ENCODE peak calls at places on chromosomes 3 and 15, in eight cellular contexts. G, V, U, R, Y, W, S and F are unnamed samples. For H3K36me3 and H3K4me1, the result is how much of the 10 kb centered on the place peaks cover.

GRCh38 chr3:136631424-136631823 is 120.8 kb downstream of the STAG1 start:
- DNase-seq in G (no peak), V (no peak), U (no peak), R (no peak), Y (no peak), W (no peak), S (no peak), F (no peak)

GRCh38 chr3:182921665-182922355 is 58.5 kb downstream of the DCUN1D1 start:
- DNase-seq in G (no peak), V (no peak), U (no peak), R (no peak), Y (no peak), W (no peak), S (no peak), F (no peak)

GRCh38 chr15:37014137-37014536 is 86.2 kb downstream of the MEIS2 start:
- DNase-seq in G (no peak), V (no peak), U (peak), R (no peak), Y (no peak), W (no peak), S (no peak), F (no peak)

GRCh38 chr3:124714218-124714853 is 15.9 kb upstream of the UMPS start:
- DNase-seq in G (no peak), V (no peak), U (no peak), R (no peak), Y (no peak), W (no peak), S (no peak), F (no peak)

GRCh38 chr3:195356151-195357086 is 85.5 kb upstream of the XXYLT1 start:
- DNase-seq in G (no peak), V (no peak), U (peak), R (peak), Y (no peak), W (no peak), S (peak), F (no peak)

GRCh38 chr3:50466177-50466576 is 37.3 kb downstream of the CACNA2D2 start:
- DNase-seq in G (no peak), V (no peak), U (no peak), R (no peak), Y (no peak), W (no peak), S (no peak), F (no peak)

GRCh38 chr3:123379041-123379830 is 69.7 kb downstream of the ADCY5 start:
- DNase-seq in G (peak), V (no peak), U (no peak), R (peak), Y (no peak), W (no peak), S (no peak), F (no peak)

GRCh38 chr3:46228259-46229222 is 13.7 kb upstream of the CCR3 start:
- DNase-seq in G (peak), V (no peak), U (peak), R (no peak), Y (peak), W (peak), S (no peak), F (no peak)

GRCh38 chr3:114718897-114719208 is 425.0 kb downstream of the TIGIT start:
- DNase-seq in G (no peak), V (no peak), U (no peak), R (no peak), Y (no peak), W (no peak), S (no peak), F (no peak)

GRCh38 chr15:42796955-42797779 is 60.2 kb upstream of the CDAN1 start:
- DNase-seq in G (no peak), V (no peak), U (no peak), R (no peak), Y (no peak), W (no peak), S (no peak), F (no peak)

GRCh38 chr3:170467007-170467406 is 48.3 kb downstream of the CLDN11 start:
- DNase-seq in G (no peak), V (no peak), U (no peak), R (no peak), Y (no peak), W (no peak), S (no peak), F (no peak)

GRCh38 chr15:48643236-48643635 is 2.3 kb downstream of the FBN1 start:
- DNase-seq in G (no peak), V (no peak), U (no peak), R (no peak), Y (no peak), W (no peak), S (no peak), F (no peak)

GRCh38 chr3:85570819-85571218 is 612.0 kb downstream of the CADM2 start:
- DNase-seq in G (no peak), V (no peak), U (no peak), R (no peak), Y (no peak), W (no peak), S (no peak), F (no peak)

GRCh38 chr15:67149859-67150824 is 84.7 kb downstream of the SMAD3 start:
- DNase-seq in G (peak), V (no peak), U (peak), R (peak), Y (peak), W (no peak), S (peak), F (peak)

GRCh38 chr3:169510378-169510777 is 153.1 kb downstream of the MECOM start:
- DNase-seq in G (no peak), V (no peak), U (no peak), R (peak), Y (no peak), W (no peak), S (peak), F (no peak)

GRCh38 chr3:170414202-170414663 is 4.4 kb upstream of the CLDN11 start:
- DNase-seq in G (peak), V (peak), U (peak), R (peak), Y (peak), W (peak), S (peak), F (no peak)

GRCh38 chr15:39110746-39111145 is 470.1 kb upstream of the THBS1 start:
- DNase-seq in G (no peak), V (no peak), U (no peak), R (no peak), Y (no peak), W (no peak), S (no peak), F (no peak)

GRCh38 chr3:99526927-99527326 is 111.5 kb upstream of the COL8A1 start:
- DNase-seq in G (no peak), V (no peak), U (no peak), R (no peak), Y (no peak), W (no peak), S (no peak), F (no peak)

GRCh38 chr3:24881239-24881638 is 386.6 kb upstream of the THRB start:
- DNase-seq in G (no peak), V (no peak), U (no peak), R (no peak), Y (no peak), W (no peak), S (no peak), F (no peak)

GRCh38 chr3:120102232-120102631 is 8.0 kb upstream of the GSK3B start:
- DNase-seq in G (no peak), V (no peak), U (no peak), R (no peak), Y (no peak), W (no peak), S (no peak), F (no peak)

GRCh38 chr3:129514563-129514962 is 13.9 kb upstream of the RHO start:
- DNase-seq in G (no peak), V (no peak), U (no peak), R (no peak), Y (no peak), W (no peak), S (no peak), F (no peak)

GRCh38 chr3:129514110-129514509 is 14.3 kb upstream of the RHO start:
- DNase-seq in G (no peak), V (no peak), U (no peak), R (no peak), Y (no peak), W (no peak), S (no peak), F (no peak)

GRCh38 chr3:129517516-129517915 is 10.9 kb upstream of the RHO start:
- DNase-seq in G (no peak), V (no peak), U (no peak), R (no peak), Y (no peak), W (no peak), S (no peak), F (no peak)

GRCh38 chr3:129512595-129512994 is 15.8 kb upstream of the RHO start:
- DNase-seq in G (no peak), V (no peak), U (no peak), R (no peak), Y (no peak), W (no peak), S (no peak), F (no peak)

GRCh38 chr3:129513705-129514104 is 14.7 kb upstream of the RHO start:
- DNase-seq in G (no peak), V (no peak), U (no peak), R (no peak), Y (no peak), W (no peak), S (no peak), F (no peak)
- H3K36me3 ChIP-seq in G (under half), V (under half), U (half or more), R (under half), Y (under half), W (under half), S (under half), F (under half)

GRCh38 chr3:193483988-193484539 is 70.6 kb downstream of the ATP13A4 start:
- DNase-seq in G (no peak), V (no peak), U (no peak), R (no peak), Y (no peak), W (no peak), S (no peak), F (no peak)
- H3K4me1 ChIP-seq in G (under half), V (under half), U (under half), R (under half), Y (under half), W (under half), S (under half), F (under half)

GRCh38 chr3:140956058-140956835 is 14.6 kb downstream of the SLC25A36 start:
- DNase-seq in G (no peak), V (no peak), U (no peak), R (no peak), Y (no peak), W (no peak), S (no peak), F (no peak)
- H3K36me3 ChIP-seq in G (under half), V (under half), U (under half), R (under half), Y (under half), W (under half), S (under half), F (under half)

GRCh38 chr3:31224936-31225335 is 307.8 kb upstream of the STT3B start:
- DNase-seq in G (no peak), V (no peak), U (no peak), R (no peak), Y (no peak), W (no peak), S (no peak), F (no peak)

GRCh38 chr3:31225923-31226322 is 306.8 kb upstream of the STT3B start:
- DNase-seq in G (no peak), V (no peak), U (no peak), R (no peak), Y (no peak), W (no peak), S (no peak), F (no peak)

GRCh38 chr3:31226331-31226730 is 306.4 kb upstream of the STT3B start:
- DNase-seq in G (peak), V (peak), U (no peak), R (no peak), Y (no peak), W (no peak), S (no peak), F (no peak)

GRCh38 chr3:31230425-31230824 is 302.3 kb upstream of the STT3B start:
- DNase-seq in G (no peak), V (peak), U (no peak), R (no peak), Y (no peak), W (no peak), S (no peak), F (no peak)

GRCh38 chr3:31227152-31227581 is 305.6 kb upstream of the STT3B start:
- DNase-seq in G (no peak), V (peak), U (no peak), R (no peak), Y (no peak), W (no peak), S (no peak), F (no peak)
- H3K4me1 ChIP-seq in G (under half), V (half or more), U (under half), R (under half), Y (under half), W (under half), S (under half), F (under half)

GRCh38 chr3:80999481-80999880 is 762.0 kb downstream of the GBE1 start:
- DNase-seq in G (no peak), V (no peak), U (no peak), R (no peak), Y (no peak), W (no peak), S (no peak), F (no peak)
- H3K36me3 ChIP-seq in G (under half), V (under half), U (under half), R (under half), Y (under half), W (under half), S (under half), F (under half)

DNA sequence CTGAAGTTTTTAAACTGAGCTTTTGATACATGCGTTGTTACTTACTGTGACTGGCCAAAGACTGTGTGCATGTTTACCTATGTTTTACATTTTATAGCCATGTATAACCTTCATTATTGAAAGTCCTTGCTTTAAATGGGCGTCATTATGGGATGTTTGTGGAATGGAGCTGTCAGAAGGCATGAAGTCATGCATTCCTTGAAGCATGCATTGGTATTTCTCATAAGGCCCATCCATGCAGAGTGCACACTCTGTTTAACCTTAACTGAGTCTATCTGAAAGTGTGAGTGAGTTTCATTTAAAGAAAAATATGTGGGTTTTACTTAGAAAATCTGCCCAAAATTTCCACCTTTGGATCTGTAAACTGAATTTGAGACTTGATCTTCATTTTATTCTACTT is 51.1 kb downstream of the PSMD6 start:
- DNase-seq in G (no peak), V (no peak), U (peak), R (no peak), Y (no peak), W (no peak), S (no peak), F (no peak)
- H3K4me1 ChIP-seq in G (under half), V (half or more), U (under half), R (half or more), Y (half or more), W (under half), S (half or more), F (half or more)

GRCh38 chr15:53869806-53870073 is 108.5 kb upstream of the UNC13C start:
- DNase-seq in G (no peak), V (no peak), U (no peak), R (no peak), Y (no peak), W (no peak), S (no peak), F (no peak)

GRCh38 chr15:53869044-53869805 is 109.0 kb upstream of the UNC13C start:
- DNase-seq in G (no peak), V (no peak), U (no peak), R (peak), Y (no peak), W (no peak), S (no peak), F (no peak)

DNA sequence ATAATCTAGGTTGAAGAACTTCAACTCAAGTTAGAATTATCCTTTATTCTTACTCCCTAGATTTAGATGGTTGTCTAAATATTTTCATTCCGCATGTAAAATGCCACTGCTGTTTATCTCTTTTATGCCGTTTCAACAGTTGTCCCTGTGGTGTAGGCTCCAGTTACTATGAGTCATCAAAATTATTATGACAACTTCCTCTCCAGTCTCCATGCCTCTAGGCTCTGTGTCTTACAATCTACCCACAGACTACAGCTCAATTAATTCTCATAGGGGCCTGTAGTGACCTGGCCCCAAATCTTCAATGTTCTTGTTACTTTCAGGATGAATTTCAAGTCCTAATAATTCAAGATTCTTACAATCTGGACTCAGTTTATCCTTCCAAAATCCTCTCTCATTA is 105.8 kb upstream of the UNC13C start:
- DNase-seq in G (no peak), V (no peak), U (no peak), R (no peak), Y (peak), W (no peak), S (no peak), F (no peak)
- H3K36me3 ChIP-seq in G (under half), V (under half), U (under half), R (under half), Y (under half), W (under half), S (under half), F (under half)

DNA sequence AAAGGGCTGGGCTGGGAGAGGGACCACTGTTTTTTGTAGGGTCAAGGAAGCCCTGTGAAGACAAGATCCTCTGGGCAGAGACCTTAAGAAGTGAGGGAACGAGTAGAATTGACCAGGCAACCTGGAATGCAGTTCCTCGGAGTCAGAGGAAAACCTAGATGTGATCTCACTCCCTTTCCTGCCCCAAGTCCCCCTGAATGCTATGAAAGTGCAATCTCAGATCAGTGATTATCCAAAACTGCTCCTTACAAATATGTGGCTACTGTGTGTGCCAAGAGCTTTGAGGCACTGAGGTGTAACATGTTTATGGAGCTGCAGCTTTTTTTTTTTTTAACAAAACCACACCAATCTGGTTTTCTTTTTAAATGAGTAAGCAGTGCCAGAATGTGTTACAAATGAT is 35.8 kb downstream of the THSD4 start:
- DNase-seq in G (no peak), V (no peak), U (no peak), R (no peak), Y (peak), W (peak), S (no peak), F (no peak)
- H3K4me1 ChIP-seq in G (under half), V (under half), U (under half), R (under half), Y (under half), W (under half), S (under half), F (half or more)